ENCODE peak calls at places on chromosomes 5 and 9, in eight cellular contexts. Y, H, U, L, F, I, M and K are unnamed samples.
A peak's percentile ranks its signal among the peaks of the same experiment; 100 is the strongest.

GRCh38 chr9:33225319-33226152 is 14.4 kb upstream of the SPINK4 start:
- DNase-seq in U (peak; percentile 88), I (peak; percentile 68), M (peak; percentile 60), F (peak; percentile 61), L (peak; percentile 92), Y (peak; percentile 79), H (peak; percentile 84), K (no peak)

GRCh38 chr5:168908207-168908606 is 329.0 kb upstream of the PANK3 start:
- DNase-seq in L (peak; percentile 48), M (peak; percentile 23), F (no peak), U (peak; percentile 52), H (peak; percentile 31), Y (no peak), I (no peak), K (no peak)

GRCh38 chr5:32320576-32320975 is 7.8 kb upstream of the MTMR12 start:
- DNase-seq in M (no peak), I (no peak), L (no peak), U (no peak), Y (no peak), H (no peak), F (no peak), K (no peak)

GRCh38 chr9:125421156-125421555 is 159.5 kb downstream of the GAPVD1 start:
- DNase-seq in I (no peak), F (no peak), H (no peak), M (no peak), U (peak; percentile 15), L (no peak), Y (no peak), K (no peak)

GRCh38 chr5:138580777-138581176 is 5.6 kb upstream of the HSPA9 start:
- DNase-seq in F (no peak), L (no peak), I (no peak), H (no peak), Y (no peak), U (no peak), M (no peak), K (no peak)

GRCh38 chr5:16913840-16914435 is 22.1 kb downstream of the MYO10 start:
- DNase-seq in F (no peak), M (peak; percentile 59), I (no peak), L (no peak), Y (no peak), U (no peak), H (no peak), K (no peak)

GRCh38 chr5:177112589-177113220 is 20.9 kb upstream of the NSD1 start:
- DNase-seq in H (no peak), Y (no peak), L (no peak), I (no peak), F (no peak), M (no peak), U (no peak), K (no peak)

GRCh38 chr5:154708845-154709244 is 46.3 kb upstream of the LARP1 start:
- DNase-seq in H (no peak), Y (no peak), M (peak; percentile 49), L (no peak), I (no peak), F (no peak), U (peak; percentile 63), K (no peak)

GRCh38 chr5:31464081-31464480 is 67.8 kb downstream of the DROSHA start:
- DNase-seq in L (peak; percentile 67), Y (no peak), M (no peak), H (no peak), U (no peak), F (no peak), I (no peak), K (no peak)

GRCh38 chr9:36991516-36992134 is 42.4 kb downstream of the PAX5 start:
- DNase-seq in L (peak; percentile 12), F (no peak), I (peak; percentile 40), Y (no peak), U (peak; percentile 31), H (peak; percentile 20), M (peak; percentile 76), K (peak; percentile 86)

GRCh38 chr5:168798065-168799023 is 219.2 kb upstream of the PANK3 start:
- DNase-seq in I (no peak), U (no peak), Y (no peak), L (no peak), H (no peak), M (no peak), F (peak; percentile 73), K (no peak)

GRCh38 chr5:132421442-132421841 is 51.9 kb downstream of the SLC22A5 start:
- DNase-seq in I (no peak), L (no peak), H (no peak), M (no peak), Y (no peak), F (no peak), U (no peak), K (no peak)

GRCh38 chr5:1443991-1444360 is 1.3 kb downstream of the SLC6A3 start:
- DNase-seq in I (no peak), H (no peak), Y (no peak), U (no peak), L (no peak), F (no peak), M (no peak), K (no peak)

GRCh38 chr9:85900504-85901201 is 40.3 kb upstream of the NAA35 start:
- DNase-seq in I (peak; percentile 38), H (peak; percentile 74), U (peak; percentile 57), L (peak; percentile 46), M (peak; percentile 26), F (peak; percentile 26), Y (no peak), K (no peak)

GRCh38 chr9:90127923-90128322 is 514.7 kb downstream of the DIRAS2 start:
- DNase-seq in M (no peak), U (no peak), Y (no peak), F (no peak), L (no peak), H (no peak), I (no peak), K (no peak)

GRCh38 chr5:96562614-96563013 is 99.6 kb upstream of the CAST start:
- DNase-seq in L (peak; percentile 47), Y (no peak), M (no peak), H (peak; percentile 64), F (no peak), I (no peak), U (peak; percentile 39), K (no peak)

GRCh38 chr5:178449163-178450060 is 140.8 kb downstream of the COL23A1 start:
- DNase-seq in M (no peak), U (no peak), Y (no peak), L (no peak), H (no peak), I (no peak), F (no peak), K (no peak)

DNA sequence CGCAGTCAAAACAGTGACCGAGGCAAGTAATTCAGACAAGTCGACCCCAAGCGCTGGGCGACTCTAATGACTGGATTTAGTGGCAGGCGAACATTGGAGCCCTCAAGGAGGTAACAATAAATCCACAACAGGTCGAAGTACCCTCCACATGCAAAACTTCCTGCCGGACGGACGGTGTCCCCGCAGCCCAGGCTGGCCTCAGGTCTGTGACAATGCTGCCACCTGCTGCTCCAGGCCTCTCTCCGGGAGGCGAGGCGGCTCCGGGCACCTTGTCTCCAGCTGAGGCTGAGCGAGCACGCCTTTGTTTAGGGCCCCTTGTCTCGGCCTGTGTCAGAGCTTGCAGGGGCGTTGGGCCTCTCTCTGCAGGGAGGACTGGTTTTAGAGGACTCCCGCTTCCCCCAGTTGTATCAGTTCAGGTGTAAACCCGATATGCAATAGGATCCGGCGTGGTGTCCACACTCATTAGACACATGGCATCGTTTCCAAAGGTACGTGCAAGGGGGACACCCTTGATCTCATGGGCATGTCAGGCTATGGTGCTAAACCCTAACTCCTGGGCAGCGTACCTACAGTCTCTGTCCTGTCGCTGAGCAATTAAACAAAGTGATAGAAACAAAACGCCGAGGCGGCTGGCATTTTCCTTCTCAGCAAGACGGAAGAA is 628.0 kb upstream of the ADAMTS16 start:
- DNase-seq in L (no peak), U (peak; percentile 3), H (no peak), I (peak; percentile 56), Y (no peak), M (peak; percentile 2), F (peak; percentile 14), K (no peak)
- TF ChIP-seq CTCF in L (no peak), U (peak; percentile 7), H (no peak), I (peak; percentile 78), Y (no peak), M (peak; percentile 63), F (no peak), K (peak; percentile 34)

GRCh38 chr5:143972068-143972467 is 160.1 kb downstream of the HMHB1 start:
- DNase-seq in F (no peak), M (no peak), U (no peak), I (no peak), Y (no peak), L (no peak), H (no peak), K (no peak)

GRCh38 chr5:143964919-143965318 is 153.0 kb downstream of the HMHB1 start:
- DNase-seq in Y (no peak), L (no peak), M (no peak), I (no peak), U (peak; percentile 37), F (no peak), H (peak; percentile 55), K (no peak)

GRCh38 chr5:143966280-143966679 is 154.3 kb downstream of the HMHB1 start:
- DNase-seq in L (no peak), H (no peak), M (no peak), I (no peak), Y (no peak), F (no peak), U (no peak), K (no peak)

GRCh38 chr5:143968071-143968878 is 156.3 kb downstream of the HMHB1 start:
- DNase-seq in L (peak; percentile 87), Y (no peak), I (no peak), F (no peak), M (peak; percentile 58), U (peak; percentile 94), H (peak; percentile 78), K (no peak)
- TF ChIP-seq CTCF in L (peak; percentile 51), Y (no peak), I (peak; percentile 66), F (peak; percentile 38), M (peak; percentile 63), U (peak; percentile 48), H (peak; percentile 61), K (peak; percentile 58)

GRCh38 chr5:142653321-142653720 is 32.6 kb downstream of the FGF1 start:
- DNase-seq in Y (no peak), M (no peak), U (no peak), H (no peak), F (no peak), I (no peak), L (no peak), K (no peak)
- TF ChIP-seq CTCF in Y (no peak), M (no peak), U (no peak), H (no peak), F (no peak), I (no peak), L (no peak), K (no peak)

DNA sequence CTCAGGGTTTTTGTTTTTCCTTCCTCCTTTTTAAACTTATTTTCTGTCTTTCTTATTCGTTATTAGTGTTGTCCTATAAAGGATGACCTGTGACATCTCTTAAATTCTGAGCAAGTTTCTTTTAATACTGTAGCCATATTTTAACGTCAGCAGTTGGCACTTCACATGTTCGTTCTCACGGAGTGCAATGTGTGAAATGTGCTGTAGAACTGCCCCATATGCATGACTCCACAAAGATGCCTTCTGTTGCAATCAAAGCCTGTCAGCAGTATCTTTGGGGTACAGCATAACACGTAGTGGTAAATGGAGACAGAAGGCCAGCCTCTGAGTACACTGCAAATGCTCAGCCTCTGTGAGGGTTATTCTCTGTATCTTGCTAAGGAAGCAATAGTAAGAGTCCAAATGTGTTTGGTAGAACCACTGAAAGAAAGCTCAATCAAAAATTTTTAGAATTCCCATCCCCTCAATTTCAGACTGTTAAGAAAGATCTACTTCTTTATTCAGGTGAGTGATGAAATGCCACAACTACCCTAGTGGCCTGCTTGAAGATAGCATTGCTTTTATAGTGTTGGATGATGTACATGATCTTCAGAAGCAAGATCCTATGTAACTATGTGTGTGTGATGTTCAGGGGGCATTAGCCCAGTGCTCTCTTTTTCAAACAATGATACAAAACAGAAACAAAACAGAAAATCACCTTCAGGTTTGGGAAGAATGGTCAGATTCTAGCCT is 277.7 kb downstream of the TMEM167A start:
- DNase-seq in I (no peak), L (no peak), M (no peak), U (no peak), F (no peak), H (no peak), Y (no peak), K (no peak)
- TF ChIP-seq CTCF in I (peak; percentile 29), L (no peak), M (no peak), U (no peak), F (no peak), H (no peak), Y (no peak), K (no peak)